ENCODE peak calls at places on chromosomes 6 and 20, in six cellular contexts. One of them, this sample, is unnamed.

GRCh38 chr6:44254957-44255808 is 2.1 kb downstream of the SLC35B2 start:
- DNase-seq in HL-60: no peak
- DNase-seq in ACHN: peak; percentile 34
- DNase-seq in T-cell: no peak
- DNase-seq in G401: peak; percentile 37
- DNase-seq in HT1080: no peak
- DNase-seq in this sample: peak; percentile 42

GRCh38 chr20:57315964-57316480 is 13.6 kb upstream of the SPO11 start:
- DNase-seq in HL-60: no peak
- DNase-seq in ACHN: no peak
- DNase-seq in T-cell: no peak
- DNase-seq in G401: no peak
- DNase-seq in HT1080: no peak
- DNase-seq in this sample: no peak

GRCh38 chr20:717817-718216 is 42.2 kb upstream of the SCRT2 start:
- DNase-seq in HL-60: no peak
- DNase-seq in ACHN: no peak
- DNase-seq in T-cell: no peak
- DNase-seq in G401: no peak
- DNase-seq in HT1080: no peak
- DNase-seq in this sample: no peak

GRCh38 chr6:101146389-101146788 is 247.1 kb upstream of the GRIK2 start:
- DNase-seq in HL-60: no peak
- DNase-seq in ACHN: no peak
- DNase-seq in T-cell: no peak
- DNase-seq in G401: no peak
- DNase-seq in HT1080: peak; percentile 79
- DNase-seq in this sample: no peak

GRCh38 chr6:87618531-87618930 is 28.6 kb downstream of the ORC3 start:
- DNase-seq in HL-60: no peak
- DNase-seq in ACHN: no peak
- DNase-seq in T-cell: no peak
- DNase-seq in G401: no peak
- DNase-seq in HT1080: peak; percentile 13
- DNase-seq in this sample: no peak

GRCh38 chr6:79526897-79527296 is 10.3 kb downstream of the LCA5 start:
- DNase-seq in HL-60: no peak
- DNase-seq in ACHN: no peak
- DNase-seq in T-cell: no peak
- DNase-seq in G401: peak; percentile 60
- DNase-seq in HT1080: no peak
- DNase-seq in this sample: no peak

GRCh38 chr20:25399038-25399430 is 8.4 kb upstream of the ABHD12 start:
- DNase-seq in HL-60: peak; percentile 40
- DNase-seq in ACHN: peak; percentile 71
- DNase-seq in T-cell: no peak
- DNase-seq in G401: peak; percentile 91
- DNase-seq in HT1080: peak; percentile 78
- DNase-seq in this sample: peak; percentile 37

GRCh38 chr6:149859368-149859767 is 4.8 kb downstream of the LRP11 start:
- DNase-seq in HL-60: no peak
- DNase-seq in ACHN: no peak
- DNase-seq in T-cell: no peak
- DNase-seq in G401: no peak
- DNase-seq in HT1080: peak; percentile 13
- DNase-seq in this sample: no peak

GRCh38 chr20:11281768-11282167 is 608.0 kb upstream of the JAG1 start:
- DNase-seq in HL-60: no peak
- DNase-seq in ACHN: no peak
- DNase-seq in T-cell: no peak
- DNase-seq in G401: no peak
- DNase-seq in HT1080: no peak
- DNase-seq in this sample: no peak

GRCh38 chr6:34560366-34561226 is 4.5 kb upstream of the SPDEF start:
- DNase-seq in HL-60: no peak
- DNase-seq in ACHN: peak; percentile 12
- DNase-seq in T-cell: no peak
- DNase-seq in G401: no peak
- DNase-seq in HT1080: peak; percentile 54
- DNase-seq in this sample: no peak

GRCh38 chr6:35080016-35080680 is 61.0 kb downstream of the TCP11 start:
- DNase-seq in HL-60: no peak
- DNase-seq in ACHN: no peak
- DNase-seq in T-cell: no peak
- DNase-seq in G401: no peak
- DNase-seq in HT1080: no peak
- DNase-seq in this sample: no peak

GRCh38 chr6:31510007-31510406 is 12.1 kb downstream of the MICB start:
- DNase-seq in HL-60: no peak
- DNase-seq in ACHN: no peak
- DNase-seq in T-cell: no peak
- DNase-seq in G401: no peak
- DNase-seq in HT1080: no peak
- DNase-seq in this sample: no peak